ENCODE peak calls at places on chromosome 12, in five cellular contexts. F is CD8-positive, alpha-beta memory T cell; N is ovary; M is HCT116; U is mesendoderm. R is an unnamed sample.

GRCh38 chr12:124236651-124237050 is 58.2 kb upstream of the RFLNA start:
- DNase-seq in F (no peak), N (no peak), M (peak; percentile 10), U (no peak), R (no peak)

GRCh38 chr12:132262256-132263060 is 66.9 kb downstream of the GALNT9 start:
- DNase-seq in F (no peak), N (no peak), M (no peak), U (no peak), R (no peak)

GRCh38 chr12:25200703-25201102 is 5.7 kb downstream of the ETFRF1 start:
- DNase-seq in F (no peak), N (no peak), M (no peak), U (no peak), R (no peak)

GRCh38 chr12:22473212-22473611 is 71.1 kb downstream of the C2CD5 start:
- DNase-seq in F (no peak), N (no peak), M (no peak), U (no peak), R (no peak)

GRCh38 chr12:51005671-51006070 is 20.5 kb downstream of the SLC11A2 start:
- DNase-seq in F (no peak), N (no peak), M (no peak), U (peak; percentile 85), R (no peak)

GRCh38 chr12:96285158-96285557 is 91.0 kb downstream of the ELK3 start:
- DNase-seq in F (no peak), N (no peak), M (no peak), U (no peak), R (no peak)

GRCh38 chr12:54304187-54304810 is 3.5 kb upstream of the NFE2 start:
- DNase-seq in F (peak; percentile 52), N (no peak), M (no peak), U (no peak), R (no peak)

GRCh38 chr12:19561411-19561961 is 122.2 kb downstream of the AEBP2 start:
- DNase-seq in F (no peak), N (no peak), M (no peak), U (no peak), R (no peak)

GRCh38 chr12:5904441-5904840 is 40.6 kb downstream of the ANO2 start:
- DNase-seq in F (no peak), N (no peak), M (no peak), U (no peak), R (no peak)

GRCh38 chr12:76919388-76920181 is 40.8 kb upstream of the CSRP2 start:
- DNase-seq in F (no peak), N (no peak), M (no peak), U (no peak), R (no peak)

GRCh38 chr12:10673660-10674384 is at the start of gene STYK1:
- DNase-seq in F (peak; percentile 82), N (no peak), M (peak; percentile 81), U (peak; percentile 90), R (peak; percentile 68)

GRCh38 chr12:110281549-110282342 is 699 bp downstream of the ATP2A2 start:
- DNase-seq in F (peak; percentile 37), N (peak; percentile 49), M (no peak), U (peak; percentile 83), R (peak; percentile 39)

GRCh38 chr12:132162508-132163031 is 18.3 kb downstream of the NOC4L start:
- DNase-seq in F (no peak), N (no peak), M (no peak), U (no peak), R (no peak)

GRCh38 chr12:75488553-75488952 is 8.0 kb downstream of the GLIPR1 start:
- DNase-seq in F (no peak), N (no peak), M (no peak), U (peak; percentile 73), R (no peak)

GRCh38 chr12:64476844-64477243 is 24.9 kb downstream of the TBK1 start:
- DNase-seq in F (no peak), N (no peak), M (no peak), U (no peak), R (no peak)

GRCh38 chr12:50488801-50489200 is 16.0 kb upstream of the DIP2B start:
- DNase-seq in F (no peak), N (no peak), M (no peak), U (no peak), R (no peak)

GRCh38 chr12:52205584-52206308 is 13.9 kb upstream of the KRT80 start:
- DNase-seq in F (no peak), N (no peak), M (no peak), U (no peak), R (no peak)

GRCh38 chr12:52203126-52203921 is 11.5 kb upstream of the KRT80 start:
- DNase-seq in F (no peak), N (no peak), M (peak; percentile 56), U (peak; percentile 69), R (no peak)

GRCh38 chr12:52206309-52207040 is 14.7 kb upstream of the KRT80 start:
- DNase-seq in F (no peak), N (peak; percentile 6), M (no peak), U (no peak), R (no peak)

GRCh38 chr12:52204095-52204930 is 12.5 kb upstream of the KRT80 start:
- DNase-seq in F (no peak), N (no peak), M (no peak), U (no peak), R (no peak)

GRCh38 chr12:52204931-52205505 is 13.2 kb upstream of the KRT80 start:
- DNase-seq in F (no peak), N (no peak), M (no peak), U (no peak), R (no peak)
- H3K4me1 ChIP-seq in F (no peaks in the 10 kb centered on the region), N (peaks cover 1% of the 10 kb centered on the region), M (peaks cover 75% of the 10 kb centered on the region), U (peaks cover 4% of the 10 kb centered on the region), R (no peaks in the 10 kb centered on the region)

DNA sequence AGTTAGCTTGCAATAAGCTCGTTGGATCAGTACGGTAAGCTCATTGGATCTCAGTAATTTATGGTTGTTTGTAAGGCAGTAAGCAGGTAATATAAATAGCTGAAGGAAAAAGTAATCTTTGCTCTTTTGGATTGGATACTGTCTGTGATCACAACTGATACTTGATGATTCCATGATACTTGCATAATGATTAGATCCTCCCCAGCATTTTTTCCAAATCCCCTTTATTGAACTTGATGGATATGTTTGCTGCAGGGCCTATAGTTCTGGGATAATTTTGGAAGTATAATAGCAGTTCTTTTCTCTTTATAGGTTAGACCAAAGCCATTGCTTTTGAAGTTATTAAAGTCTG is 5.2 kb downstream of the MDM2 start:
- DNase-seq in F (no peak), N (no peak), M (no peak), U (no peak), R (no peak)
- H3K4me3 ChIP-seq in F (no peak overlapping the region), N (no peak overlapping the region), M (no peak overlapping the region), U (no peak overlapping the region), R (no peak overlapping the region)

GRCh38 chr12:40168001-40168400 is 56.8 kb upstream of the LRRK2 start:
- DNase-seq in F (no peak), N (no peak), M (no peak), U (no peak), R (no peak)

GRCh38 chr12:40172879-40173278 is 51.9 kb upstream of the LRRK2 start:
- DNase-seq in F (no peak), N (no peak), M (no peak), U (no peak), R (no peak)

GRCh38 chr12:40171501-40171900 is 53.3 kb upstream of the LRRK2 start:
- DNase-seq in F (no peak), N (no peak), M (no peak), U (no peak), R (no peak)

GRCh38 chr12:40168868-40169267 is 55.9 kb upstream of the LRRK2 start:
- DNase-seq in F (no peak), N (no peak), M (no peak), U (no peak), R (no peak)

GRCh38 chr12:40170593-40170992 is 54.2 kb upstream of the LRRK2 start:
- DNase-seq in F (no peak), N (no peak), M (no peak), U (no peak), R (no peak)
- H3K4me1 ChIP-seq in F (no peaks in the 10 kb centered on the region), N (no peaks in the 10 kb centered on the region), M (no peaks in the 10 kb centered on the region), U (no peaks in the 10 kb centered on the region), R (no peaks in the 10 kb centered on the region)

DNA sequence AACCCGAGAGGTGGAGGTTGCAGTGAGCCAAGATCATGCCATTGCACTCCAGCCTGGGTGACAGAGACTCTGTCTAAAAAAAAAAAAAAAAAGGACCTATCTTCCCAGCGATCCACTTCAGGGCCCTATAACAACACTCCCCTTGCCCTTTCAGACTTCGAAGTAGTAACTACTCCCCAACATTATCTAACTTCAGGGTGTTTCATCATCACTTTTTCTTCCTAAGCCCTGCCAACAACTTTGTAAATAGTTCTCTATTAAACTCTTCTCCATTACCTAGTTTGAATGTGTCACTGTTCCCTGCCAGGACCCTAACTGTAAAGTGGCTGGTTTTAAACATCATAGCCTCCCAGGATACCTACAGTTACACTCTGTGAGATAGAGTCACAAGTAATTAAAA is 220.8 kb downstream of the BTG1 start:
- DNase-seq in F (no peak), N (no peak), M (no peak), U (no peak), R (no peak)
- H3K4me3 ChIP-seq in F (no peak overlapping the region), N (no peak overlapping the region), M (no peak overlapping the region), U (no peak overlapping the region), R (no peak overlapping the region)

R was measured in naive thymus-derived CD4-positive, alpha-beta T cell.